ENCODE peak calls at places on chromosomes 2 and 18, in four cellular contexts. R is KG1, P is left cardiac atrium, O is SK-N-SH. X is an unnamed sample.
A peak's percentile ranks its signal among the peaks of the same experiment; 100 is the strongest.

GRCh38 chr2:127052771-127053691 is 53.9 kb downstream of the BIN1 start:
- DNase-seq in R (no peak), P (peak; percentile 22), O (peak; percentile 31), X (no peak)

GRCh38 chr2:156331572-156332451 is 709 bp downstream of the NR4A2 start:
- DNase-seq in R (no peak), P (peak; percentile 77), O (peak; percentile 34), X (peak; percentile 42)

GRCh38 chr18:9868857-9869712 is 16.7 kb upstream of the TXNDC2 start:
- DNase-seq in R (no peak), P (no peak), O (peak; percentile 60), X (no peak)

GRCh38 chr18:49685231-49685942 is 123.5 kb downstream of the LIPG start:
- DNase-seq in R (no peak), P (no peak), O (no peak), X (no peak)

GRCh38 chr2:62195421-62196277 is at the start of gene B3GNT2:
- DNase-seq in R (peak; percentile 62), P (peak; percentile 86), O (peak; percentile 97), X (peak; percentile 80)

GRCh38 chr2:84386326-84386995 is 72.6 kb downstream of the SUCLG1 start:
- DNase-seq in R (no peak), P (no peak), O (no peak), X (no peak)

GRCh38 chr2:30374380-30374779 is 72.7 kb upstream of the LCLAT1 start:
- DNase-seq in R (no peak), P (no peak), O (no peak), X (no peak)

GRCh38 chr2:102615620-102616436 is 3.5 kb upstream of the SLC9A2 start:
- DNase-seq in R (peak; percentile 27), P (peak; percentile 52), O (peak; percentile 69), X (peak; percentile 62)

GRCh38 chr2:237474511-237474911 is 12.5 kb upstream of the MLPH start:
- DNase-seq in R (no peak), P (peak; percentile 63), O (peak; percentile 51), X (no peak)

GRCh38 chr2:207283356-207283755 is 117.6 kb upstream of the KLF7 start:
- DNase-seq in R (no peak), P (no peak), O (no peak), X (no peak)

GRCh38 chr2:124796647-124797437 is 771.8 kb downstream of the CNTNAP5 start:
- DNase-seq in R (no peak), P (no peak), O (no peak), X (no peak)

GRCh38 chr18:21456428-21457178 is 143.9 kb downstream of the ESCO1 start:
- DNase-seq in R (no peak), P (no peak), O (no peak), X (no peak)

GRCh38 chr18:8468911-8469310 is 140.3 kb upstream of the RAB12 start:
- DNase-seq in R (no peak), P (peak; percentile 54), O (no peak), X (no peak)

GRCh38 chr2:10954856-10955818 is 43.4 kb downstream of the KCNF1 start:
- DNase-seq in R (no peak), P (no peak), O (no peak), X (no peak)

GRCh38 chr18:46282177-46282570 is 178.0 kb downstream of the HAUS1 start:
- DNase-seq in R (no peak), P (no peak), O (no peak), X (no peak)

GRCh38 chr18:44654555-44654954 is 26.1 kb upstream of the SETBP1 start:
- DNase-seq in R (no peak), P (no peak), O (no peak), X (no peak)

GRCh38 chr18:44594779-44595467 is 85.8 kb upstream of the SETBP1 start:
- DNase-seq in R (no peak), P (no peak), O (no peak), X (no peak)

GRCh38 chr2:237060518-237061312 is 25.0 kb upstream of the COPS8 start:
- DNase-seq in R (no peak), P (peak; percentile 43), O (peak; percentile 74), X (peak; percentile 72)

GRCh38 chr2:186307871-186308270 is 178.2 kb upstream of the ZC3H15 start:
- DNase-seq in R (no peak), P (no peak), O (no peak), X (no peak)

GRCh38 chr2:179720173-179720772 is 141.1 kb downstream of the ZNF385B start:
- DNase-seq in R (no peak), P (no peak), O (no peak), X (no peak)

GRCh38 chr2:206936456-206937222 is 2.7 kb upstream of the CPO start:
- DNase-seq in R (no peak), P (no peak), O (peak; percentile 27), X (no peak)

GRCh38 chr2:26561918-26562810 is 79.0 kb downstream of the CIB4 start:
- DNase-seq in R (no peak), P (peak; percentile 60), O (peak; percentile 99), X (peak; percentile 52)

GRCh38 chr2:218291934-218292699 is at the start of gene TMBIM1:
- DNase-seq in R (peak; percentile 53), P (peak; percentile 87), O (no peak), X (peak; percentile 74)

GRCh38 chr18:54509793-54510192 is 81.3 kb upstream of the DYNAP start:
- DNase-seq in R (no peak), P (no peak), O (no peak), X (no peak)

GRCh38 chr2:132664096-132664495 is 5.9 kb downstream of the LYPD1 start:
- DNase-seq in R (no peak), P (no peak), O (no peak), X (no peak)

GRCh38 chr2:28621172-28622100 is 125.6 kb downstream of the PLB1 start:
- DNase-seq in R (peak; percentile 46), P (peak; percentile 81), O (peak; percentile 47), X (peak; percentile 75)

GRCh38 chr2:121001641-121002040 is 266.0 kb downstream of the GLI2 start:
- DNase-seq in R (no peak), P (no peak), O (no peak), X (no peak)

GRCh38 chr18:51049137-51049536 is 19.1 kb downstream of the SMAD4 start:
- DNase-seq in R (no peak), P (no peak), O (no peak), X (no peak)

GRCh38 chr2:179238027-179238426 is 26.6 kb downstream of the SESTD1 start:
- DNase-seq in R (no peak), P (no peak), O (no peak), X (no peak)

GRCh38 chr2:135162377-135162776 is 110.3 kb downstream of the RAB3GAP1 start:
- DNase-seq in R (no peak), P (no peak), O (no peak), X (no peak)

GRCh38 chr18:28903366-28903765 is 726.4 kb upstream of the CDH2 start:
- DNase-seq in R (no peak), P (no peak), O (no peak), X (no peak)

GRCh38 chr2:109162999-109163398 is 34.0 kb downstream of the SH3RF3 start:
- DNase-seq in R (no peak), P (peak; percentile 78), O (no peak), X (no peak)

GRCh38 chr2:127076290-127076689 is 30.7 kb downstream of the BIN1 start:
- DNase-seq in R (no peak), P (no peak), O (no peak), X (no peak)

GRCh38 chr2:144937899-144938298 is 418.0 kb upstream of the ZEB2 start:
- DNase-seq in R (no peak), P (no peak), O (no peak), X (no peak)

GRCh38 chr2:221103930-221104329 is 468.2 kb downstream of the EPHA4 start:
- DNase-seq in R (no peak), P (peak; percentile 74), O (no peak), X (no peak)

GRCh38 chr2:24432121-24432520 is 58.9 kb upstream of the NCOA1 start:
- DNase-seq in R (no peak), P (no peak), O (no peak), X (no peak)

GRCh38 chr18:52045946-52046345 is 294.1 kb upstream of the DCC start:
- DNase-seq in R (no peak), P (no peak), O (no peak), X (no peak)

GRCh38 chr2:65130440-65131175 is 702 bp upstream of the RAB1A start:
- DNase-seq in R (peak; percentile 64), P (no peak), O (no peak), X (no peak)